ENCODE peak calls at places on chromosomes 16 and 17, in seven cellular contexts. Z, W, F, H, Q, B and Y are unnamed samples.

GRCh38 chr17:61423967-61424649 is 24.5 kb downstream of the TBX2 start:
- DNase-seq in W (no peak), H (no peak), Q (no peak), Z (no peak), F (no peak), B (no peak), Y (no peak)

GRCh38 chr17:8225813-8226535 is 15.6 kb upstream of the AURKB start:
- DNase-seq in B (no peak), H (peak), Q (peak), F (peak), W (peak), Z (no peak), Y (no peak)

GRCh38 chr17:32627233-32628008 is 140.6 kb downstream of the CDK5R1 start:
- DNase-seq in B (no peak), H (peak), F (no peak), W (no peak), Q (no peak), Z (no peak), Y (no peak)

GRCh38 chr17:29368926-29369325 is 21.2 kb upstream of the TAOK1 start:
- DNase-seq in Q (no peak), F (no peak), Z (no peak), H (no peak), B (no peak), W (no peak), Y (no peak)

GRCh38 chr17:43175213-43176118 is 4.5 kb downstream of the NBR1 start:
- DNase-seq in W (no peak), H (peak), Q (no peak), Z (no peak), F (no peak), B (no peak), Y (no peak)

GRCh38 chr16:64864232-64864803 is 257.5 kb downstream of the CDH11 start:
- DNase-seq in H (peak), Q (no peak), W (no peak), Z (no peak), B (no peak), F (no peak), Y (no peak)

GRCh38 chr17:41695954-41696720 is 7.5 kb downstream of the EIF1 start:
- DNase-seq in H (peak), B (no peak), Q (peak), F (peak), Z (peak), W (peak), Y (peak)

GRCh38 chr17:68849673-68850260 is 105.4 kb downstream of the ABCA8 start:
- DNase-seq in H (no peak), W (no peak), Q (no peak), Z (no peak), B (no peak), F (no peak), Y (no peak)

GRCh38 chr16:64742560-64742959 is 379.3 kb downstream of the CDH11 start:
- DNase-seq in B (no peak), H (no peak), Z (no peak), Q (no peak), F (no peak), W (no peak), Y (no peak)

GRCh38 chr16:27114006-27114405 is 47.3 kb downstream of the C16orf82 start:
- DNase-seq in B (no peak), F (no peak), Q (no peak), W (no peak), H (no peak), Z (no peak), Y (no peak)

GRCh38 chr17:27577884-27578717 is 52.9 kb upstream of the LGALS9 start:
- DNase-seq in B (no peak), Z (no peak), H (no peak), W (no peak), Q (no peak), F (no peak), Y (no peak)

GRCh38 chr16:79869304-79870015 is 268.9 kb upstream of the MAF start:
- DNase-seq in Q (no peak), H (no peak), W (no peak), B (no peak), F (no peak), Z (no peak), Y (no peak)

GRCh38 chr17:11944587-11944986 is 52.7 kb downstream of the ZNF18 start:
- DNase-seq in W (no peak), F (no peak), Q (no peak), H (no peak), Z (no peak), B (no peak), Y (no peak)

GRCh38 chr17:73929860-73930430 is 273.5 kb upstream of the RPL38 start:
- DNase-seq in Q (no peak), F (no peak), W (no peak), Z (no peak), B (no peak), H (no peak), Y (no peak)

GRCh38 chr16:48617104-48617503 is 7.1 kb upstream of the N4BP1 start:
- DNase-seq in B (no peak), W (no peak), Q (no peak), H (no peak), Z (no peak), F (no peak), Y (no peak)